ENCODE peak calls at places on chromosomes 4 and X, in eight cellular contexts. B is T-helper 2 cell; T is COR-L47; I is lower lobe of right lung; O is Peyer's patch; F is stimulated activated CD8-positive, alpha-beta memory T cell treated with anti-CD3 and anti-CD28 coated beads, Interleukin-15, amount 100 ng/mL, for 1 hour; D is iPS-NIHi11; A is GM13977. J is an unnamed sample.
A peak's percentile ranks its signal among the peaks of the same experiment; 100 is the strongest.

GRCh38 chrX:132292753-132293152 is 73.5 kb upstream of the RAP2C start:
- DNase-seq in I (no peak), A (peak; percentile 56), T (no peak), F (no peak), B (peak; percentile 55), D (peak; percentile 54), O (no peak), J (peak; percentile 11)

GRCh38 chrX:64975491-64975890 is 759 bp downstream of the ZC4H2 start:
- DNase-seq in F (no peak), B (peak; percentile 27), D (peak; percentile 17), A (no peak), O (peak; percentile 24), I (peak; percentile 47), T (no peak), J (peak; percentile 6)

GRCh38 chrX:51144828-51145442 is 187.7 kb upstream of the NUDT10 start:
- DNase-seq in A (peak; percentile 34), B (peak; percentile 25), I (no peak), F (no peak), O (peak; percentile 19), D (peak; percentile 50), T (peak; percentile 1), J (no peak)

GRCh38 chr4:3344596-3344995 is 51.8 kb downstream of the RGS12 start:
- DNase-seq in A (no peak), F (no peak), T (no peak), I (no peak), B (no peak), O (no peak), D (no peak), J (no peak)

GRCh38 chr4:76589872-76590846 is 155.1 kb downstream of the SHROOM3 start:
- DNase-seq in O (no peak), B (no peak), D (peak; percentile 93), F (no peak), T (no peak), A (no peak), I (peak; percentile 81), J (no peak)

GRCh38 chr4:152357206-152357605 is 178.7 kb downstream of the FBXW7 start:
- DNase-seq in T (no peak), B (no peak), A (no peak), O (no peak), F (no peak), D (no peak), I (peak; percentile 54), J (no peak)

GRCh38 chr4:41318839-41319530 is 62.3 kb downstream of the UCHL1 start:
- DNase-seq in B (no peak), D (no peak), I (no peak), A (no peak), T (no peak), F (no peak), O (no peak), J (peak; percentile 99)

GRCh38 chr4:169351860-169352259 is 81.1 kb upstream of the SH3RF1 start:
- DNase-seq in F (no peak), O (no peak), D (no peak), I (no peak), T (no peak), A (no peak), B (no peak), J (peak; percentile 34)

GRCh38 chrX:71913156-71913950 is 2.7 kb downstream of the NHSL2 start:
- DNase-seq in F (no peak), I (no peak), B (no peak), T (no peak), D (no peak), A (no peak), O (no peak), J (no peak)

GRCh38 chr4:147488551-147488950 is 7.7 kb downstream of the EDNRA start:
- DNase-seq in A (no peak), O (no peak), T (no peak), D (no peak), F (no peak), I (no peak), B (no peak), J (no peak)

GRCh38 chrX:38882894-38883620 is 81.8 kb downstream of the MID1IP1 start:
- DNase-seq in A (no peak), T (no peak), O (no peak), B (no peak), I (no peak), D (no peak), F (no peak), J (no peak)

GRCh38 chrX:132393992-132394391 is 94.8 kb downstream of the MBNL3 start:
- DNase-seq in I (no peak), F (no peak), O (no peak), D (no peak), A (no peak), B (no peak), T (no peak), J (no peak)

GRCh38 chrX:103428525-103428924 is 52.2 kb downstream of the BEX3 start:
- DNase-seq in D (no peak), O (no peak), T (no peak), F (no peak), A (no peak), B (no peak), I (no peak), J (no peak)

GRCh38 chr4:970046-970745 is 3.2 kb downstream of the DGKQ start:
- DNase-seq in O (no peak), I (no peak), B (no peak), A (no peak), T (no peak), F (no peak), D (no peak), J (no peak)

GRCh38 chrX:34559325-34559724 is 97.8 kb downstream of the TMEM47 start:
- DNase-seq in I (no peak), T (no peak), A (no peak), O (no peak), D (peak; percentile 11), B (peak; percentile 39), F (no peak), J (no peak)

GRCh38 chr4:119517361-119518229 is 111.0 kb downstream of the PDE5A start:
- DNase-seq in D (no peak), O (no peak), F (no peak), B (no peak), I (no peak), A (no peak), T (no peak), J (no peak)

GRCh38 chrX:24466025-24466424 is 939 bp downstream of the PDK3 start:
- DNase-seq in F (no peak), O (no peak), B (no peak), I (no peak), A (no peak), T (no peak), D (no peak), J (no peak)

GRCh38 chrX:8738588-8739189 is 6.8 kb upstream of the ANOS1 start:
- DNase-seq in D (no peak), O (no peak), T (peak; percentile 14), F (no peak), I (no peak), A (no peak), B (no peak), J (no peak)

GRCh38 chrX:68681443-68681941 is 34.0 kb downstream of the STARD8 start:
- DNase-seq in O (no peak), F (no peak), A (no peak), I (no peak), D (no peak), T (no peak), B (no peak), J (no peak)

GRCh38 chrX:83771664-83772063 is 89.3 kb upstream of the CYLC1 start:
- DNase-seq in I (no peak), F (no peak), D (peak; percentile 9), A (no peak), B (no peak), T (peak; percentile 0), O (no peak), J (no peak)

GRCh38 chr4:129926936-129927335 is 831.0 kb downstream of the C4orf33 start:
- DNase-seq in O (no peak), A (no peak), I (no peak), B (no peak), T (no peak), D (no peak), F (no peak), J (no peak)

GRCh38 chr4:108527729-108528128 is 92.6 kb upstream of the RPL34 start:
- DNase-seq in B (peak; percentile 84), I (no peak), A (no peak), F (no peak), O (peak; percentile 18), D (no peak), T (no peak), J (no peak)

GRCh38 chr4:86014599-86014998 is 345.3 kb downstream of the MAPK10 start:
- DNase-seq in T (no peak), F (no peak), D (peak; percentile 26), A (peak; percentile 45), B (no peak), O (no peak), I (no peak), J (no peak)

GRCh38 chr4:88720749-88721428 is 23.3 kb upstream of the NAP1L5 start:
- DNase-seq in A (no peak), D (no peak), I (no peak), O (no peak), B (no peak), T (no peak), F (no peak), J (no peak)